ENCODE peak calls at places on chromosome 18, in five cellular contexts. One of them, this sample, is unnamed.

GRCh38 chr18:39647627-39648502 is 2082.3 kb upstream of the CELF4 start:
- DNase-seq in activated CD4-positive, alpha-beta T cell treated with anti-CD3 and anti-CD28 coated beads, Interleukin-2, amount 50 U/mL, for 24 hours: no peak
- DNase-seq in right cardiac atrium: no peak
- DNase-seq in nephron progenitor cell: no peak
- DNase-seq in T-cell: no peak
- DNase-seq in this sample: peak

GRCh38 chr18:11989174-11989573 is 7.9 kb downstream of the IMPA2 start:
- DNase-seq in T-cell: no peak
- DNase-seq in activated CD4-positive, alpha-beta T cell treated with anti-CD3 and anti-CD28 coated beads, Interleukin-2, amount 50 U/mL, for 24 hours: no peak
- DNase-seq in right cardiac atrium: no peak
- DNase-seq in nephron progenitor cell: no peak
- DNase-seq in this sample: no peak

GRCh38 chr18:10213526-10213925 is 240.9 kb upstream of the APCDD1 start:
- DNase-seq in activated CD4-positive, alpha-beta T cell treated with anti-CD3 and anti-CD28 coated beads, Interleukin-2, amount 50 U/mL, for 24 hours: no peak
- DNase-seq in T-cell: no peak
- DNase-seq in right cardiac atrium: no peak
- DNase-seq in nephron progenitor cell: no peak
- DNase-seq in this sample: no peak

GRCh38 chr18:59646946-59647307 is 50.3 kb downstream of the CCBE1 start:
- DNase-seq in activated CD4-positive, alpha-beta T cell treated with anti-CD3 and anti-CD28 coated beads, Interleukin-2, amount 50 U/mL, for 24 hours: no peak
- DNase-seq in nephron progenitor cell: no peak
- DNase-seq in right cardiac atrium: no peak
- DNase-seq in T-cell: no peak
- DNase-seq in this sample: no peak

GRCh38 chr18:21914739-21915319 is 174.2 kb downstream of the MIB1 start:
- DNase-seq in T-cell: no peak
- DNase-seq in right cardiac atrium: no peak
- DNase-seq in activated CD4-positive, alpha-beta T cell treated with anti-CD3 and anti-CD28 coated beads, Interleukin-2, amount 50 U/mL, for 24 hours: no peak
- DNase-seq in nephron progenitor cell: peak
- DNase-seq in this sample: peak

GRCh38 chr18:78999939-79000338 is 20.3 kb downstream of the SALL3 start:
- DNase-seq in activated CD4-positive, alpha-beta T cell treated with anti-CD3 and anti-CD28 coated beads, Interleukin-2, amount 50 U/mL, for 24 hours: no peak
- DNase-seq in nephron progenitor cell: no peak
- DNase-seq in right cardiac atrium: no peak
- DNase-seq in T-cell: no peak
- DNase-seq in this sample: no peak

GRCh38 chr18:47100214-47100831 is 50.0 kb downstream of the HDHD2 start:
- DNase-seq in nephron progenitor cell: peak
- DNase-seq in activated CD4-positive, alpha-beta T cell treated with anti-CD3 and anti-CD28 coated beads, Interleukin-2, amount 50 U/mL, for 24 hours: peak
- DNase-seq in T-cell: peak
- DNase-seq in right cardiac atrium: peak
- DNase-seq in this sample: peak

GRCh38 chr18:61546598-61546997 is 213.4 kb downstream of the CDH20 start:
- DNase-seq in T-cell: no peak
- DNase-seq in activated CD4-positive, alpha-beta T cell treated with anti-CD3 and anti-CD28 coated beads, Interleukin-2, amount 50 U/mL, for 24 hours: no peak
- DNase-seq in nephron progenitor cell: no peak
- DNase-seq in right cardiac atrium: no peak
- DNase-seq in this sample: no peak

GRCh38 chr18:52588916-52589315 is 248.9 kb downstream of the DCC start:
- DNase-seq in right cardiac atrium: no peak
- DNase-seq in activated CD4-positive, alpha-beta T cell treated with anti-CD3 and anti-CD28 coated beads, Interleukin-2, amount 50 U/mL, for 24 hours: no peak
- DNase-seq in T-cell: no peak
- DNase-seq in nephron progenitor cell: no peak
- DNase-seq in this sample: no peak

GRCh38 chr18:14978962-14979535 is 231.1 kb downstream of the ANKRD30B start:
- DNase-seq in nephron progenitor cell: no peak
- DNase-seq in T-cell: no peak
- DNase-seq in activated CD4-positive, alpha-beta T cell treated with anti-CD3 and anti-CD28 coated beads, Interleukin-2, amount 50 U/mL, for 24 hours: no peak
- DNase-seq in right cardiac atrium: no peak
- DNase-seq in this sample: peak